ENCODE peak calls at places on chromosomes 2 and 18, in five cellular contexts. T is brain microvascular endothelial cell, Y is GM23248, M is hepatocyte, L is neural progenitor cell. W is an unnamed sample.

GRCh38 chr2:226031078-226031937 is 631.8 kb downstream of the NYAP2 start:
- DNase-seq in Y (peak), M (peak), T (peak), L (peak), W (peak)

GRCh38 chr2:98280376-98281102 is 65.7 kb upstream of the CNGA3 start:
- DNase-seq in Y (peak), L (peak), M (peak), T (no peak), W (no peak)

GRCh38 chr2:88735853-88736252 is 44.4 kb downstream of the RPIA start:
- DNase-seq in Y (peak), L (no peak), T (no peak), M (peak), W (no peak)

GRCh38 chr18:79047556-79048244 is 21.5 kb upstream of the ATP9B start:
- DNase-seq in M (no peak), L (no peak), Y (no peak), T (no peak), W (no peak)

GRCh38 chr2:16623046-16623445 is 42.6 kb downstream of the CYRIA start:
- DNase-seq in Y (peak), T (peak), M (no peak), L (no peak), W (peak)

GRCh38 chr2:153230977-153231376 is 247.6 kb downstream of the RPRM start:
- DNase-seq in T (no peak), M (no peak), Y (no peak), L (no peak), W (peak)

GRCh38 chr2:92073036-92073814 is 2798.0 kb upstream of the TEKT4 start:
- DNase-seq in M (peak), Y (no peak), L (no peak), T (no peak), W (no peak)

GRCh38 chr18:8944871-8945245 is 157.6 kb upstream of the NDUFV2 start:
- DNase-seq in L (no peak), T (no peak), Y (no peak), M (no peak), W (no peak)

GRCh38 chr2:95014126-95014708 is 11.3 kb upstream of the MAL start:
- DNase-seq in L (no peak), Y (no peak), M (no peak), T (no peak), W (no peak)

GRCh38 chr18:46374850-46375249 is 270.7 kb downstream of the HAUS1 start:
- DNase-seq in L (peak), T (no peak), Y (no peak), M (peak), W (peak)

GRCh38 chr18:11736656-11737055 is 47.6 kb downstream of the GNAL start:
- DNase-seq in T (no peak), M (no peak), L (no peak), Y (peak), W (no peak)

GRCh38 chr2:174788291-174788929 is 24.1 kb upstream of the CHRNA1 start:
- DNase-seq in Y (peak), L (peak), M (no peak), T (no peak), W (peak)

GRCh38 chr2:88842656-88843055 is 151.2 kb downstream of the RPIA start:
- DNase-seq in M (no peak), Y (no peak), L (no peak), T (no peak), W (no peak)

GRCh38 chr2:51490576-51491234 is 458.8 kb upstream of the NRXN1 start:
- DNase-seq in L (no peak), T (peak), Y (no peak), M (no peak), W (peak)

GRCh38 chr2:209870067-209870466 is 98.4 kb downstream of the UNC80 start:
- DNase-seq in T (no peak), M (no peak), L (no peak), Y (no peak), W (no peak)

GRCh38 chr2:216870508-216871332 is 10.9 kb upstream of the TNP1 start:
- DNase-seq in L (no peak), T (no peak), Y (no peak), M (no peak), W (no peak)

GRCh38 chr2:128798502-128799283 is 480.0 kb upstream of the HS6ST1 start:
- DNase-seq in L (no peak), M (no peak), T (no peak), Y (no peak), W (no peak)

GRCh38 chr2:210112871-210113270 is 58.3 kb downstream of the KANSL1L start:
- DNase-seq in T (no peak), M (no peak), L (no peak), Y (no peak), W (no peak)

GRCh38 chr2:150465703-150466569 is 21.5 kb downstream of the RND3 start:
- DNase-seq in M (no peak), Y (peak), T (peak), L (no peak), W (no peak)
- H3K27ac ChIP-seq in M (peak), Y (peak), T (peak), L (no peak), W (no peak)

GRCh38 chr18:2968559-2968958 is 44.4 kb downstream of the LPIN2 start:
- DNase-seq in Y (no peak), L (no peak), M (no peak), T (no peak), W (no peak)
- H3K27ac ChIP-seq in Y (no peak), L (peak), M (peak), T (no peak), W (no peak)

GRCh38 chr2:237217995-237218621 is 132.4 kb downstream of the COPS8 start:
- DNase-seq in L (no peak), M (no peak), Y (peak), T (no peak), W (no peak)
- H3K27ac ChIP-seq in L (no peak), M (peak), Y (peak), T (no peak), W (no peak)

DNA sequence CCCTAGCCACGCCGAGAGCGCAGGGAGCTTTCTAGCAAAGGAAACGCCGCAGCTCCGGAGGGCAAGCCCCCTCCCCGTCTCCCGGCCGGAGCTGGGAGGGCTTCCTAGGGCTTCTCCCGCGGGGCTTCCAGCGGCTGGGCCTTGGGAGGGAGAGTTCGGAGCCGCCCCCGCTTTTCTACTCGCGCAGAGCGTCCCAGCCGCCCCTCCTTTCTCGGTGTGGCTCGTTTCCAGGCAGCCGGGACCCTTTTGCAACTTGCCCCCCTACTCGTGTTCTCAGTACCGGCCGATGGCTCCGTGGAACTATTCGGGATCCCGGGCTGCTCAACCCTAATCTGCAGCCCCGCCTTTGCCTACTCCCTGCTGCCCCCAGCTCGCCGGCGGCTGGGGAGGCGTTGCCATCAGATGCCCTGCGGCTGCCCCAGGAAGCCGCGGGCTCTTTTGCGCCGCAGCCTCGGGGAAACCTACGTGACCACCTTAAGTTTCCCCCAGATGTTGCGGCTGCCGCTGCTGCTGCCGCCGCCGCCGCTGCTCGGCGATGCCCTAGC is 1.5 kb upstream of the NR4A2 start:
- DNase-seq in Y (peak), T (peak), M (peak), L (peak), W (peak)
- H3K27ac ChIP-seq in Y (peak), T (peak), M (peak), L (no peak), W (peak)

GRCh38 chr2:47323009-47323821 is 79.7 kb upstream of the MSH2 start:
- DNase-seq in Y (peak), T (peak), M (peak), L (peak), W (peak)
- H3K27ac ChIP-seq in Y (no peak), T (no peak), M (peak), L (no peak), W (no peak)

DNA sequence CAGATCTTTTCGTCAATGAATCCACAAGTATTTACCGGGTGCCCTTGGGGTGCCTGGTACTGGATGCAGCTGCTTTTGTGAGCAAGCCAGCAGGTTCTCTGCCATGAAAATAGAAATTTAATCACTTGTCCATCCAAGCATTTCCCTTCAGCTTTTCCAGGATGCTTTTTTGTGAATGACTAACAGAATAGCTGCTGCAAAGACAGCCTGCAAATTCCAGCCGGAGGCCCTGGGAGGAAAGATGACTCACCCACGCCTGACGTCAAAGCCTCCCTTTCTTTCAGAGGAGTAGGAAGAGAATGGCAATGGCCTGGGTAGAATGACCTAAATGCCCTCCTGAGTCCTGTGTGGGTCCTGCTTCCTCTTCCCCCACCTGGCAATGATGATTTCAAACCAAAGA is 111.9 kb downstream of the AP1S3 start:
- DNase-seq in M (peak), Y (peak), L (peak), T (peak), W (peak)
- H3K27ac ChIP-seq in M (peak), Y (peak), L (no peak), T (peak), W (peak)

W was measured in SJCRH30.